ENCODE peak calls at places on chromosomes 5 and 9, in six cellular contexts. One of them, this sample, is unnamed.

GRCh38 chr5:155402927-155403645 is 389.5 kb downstream of the KIF4B start:
- DNase-seq in NT2/D1: no peak
- DNase-seq in left ventricle myocardium superior: no peak
- DNase-seq in amygdala: no peak
- DNase-seq in M059J: peak
- DNase-seq in lung: no peak
- DNase-seq in this sample: no peak

GRCh38 chr9:100601216-100601615 is 23.3 kb downstream of the CAVIN4 start:
- DNase-seq in NT2/D1: peak
- DNase-seq in left ventricle myocardium superior: no peak
- DNase-seq in amygdala: peak
- DNase-seq in M059J: peak
- DNase-seq in lung: peak
- DNase-seq in this sample: peak

GRCh38 chr5:111945535-111945934 is 188.5 kb upstream of the NREP start:
- DNase-seq in NT2/D1: no peak
- DNase-seq in left ventricle myocardium superior: no peak
- DNase-seq in amygdala: no peak
- DNase-seq in M059J: no peak
- DNase-seq in lung: no peak
- DNase-seq in this sample: no peak

GRCh38 chr9:93086445-93087224 is 9.4 kb upstream of the CARD19 start:
- DNase-seq in NT2/D1: no peak
- DNase-seq in left ventricle myocardium superior: no peak
- DNase-seq in amygdala: no peak
- DNase-seq in M059J: no peak
- DNase-seq in lung: no peak
- DNase-seq in this sample: peak

GRCh38 chr5:55226027-55226933 is 835 bp downstream of the MCIDAS start:
- DNase-seq in NT2/D1: no peak
- DNase-seq in left ventricle myocardium superior: no peak
- DNase-seq in amygdala: no peak
- DNase-seq in M059J: peak
- DNase-seq in lung: no peak
- DNase-seq in this sample: peak

GRCh38 chr9:37669232-37669631 is 18.5 kb downstream of the FRMPD1 start:
- DNase-seq in NT2/D1: no peak
- DNase-seq in left ventricle myocardium superior: no peak
- DNase-seq in amygdala: no peak
- DNase-seq in M059J: peak
- DNase-seq in lung: no peak
- DNase-seq in this sample: no peak

GRCh38 chr9:110140276-110140675 is 67.7 kb downstream of the C9orf152 start:
- DNase-seq in NT2/D1: no peak
- DNase-seq in left ventricle myocardium superior: no peak
- DNase-seq in amygdala: no peak
- DNase-seq in M059J: peak
- DNase-seq in lung: no peak
- DNase-seq in this sample: no peak

GRCh38 chr5:179288809-179289185 is 56.5 kb downstream of the ADAMTS2 start:
- DNase-seq in NT2/D1: no peak
- DNase-seq in left ventricle myocardium superior: peak
- DNase-seq in amygdala: no peak
- DNase-seq in M059J: no peak
- DNase-seq in lung: no peak
- DNase-seq in this sample: no peak

GRCh38 chr5:113495402-113495801 is 7.1 kb upstream of the MCC start:
- DNase-seq in NT2/D1: no peak
- DNase-seq in left ventricle myocardium superior: no peak
- DNase-seq in amygdala: no peak
- DNase-seq in M059J: peak
- DNase-seq in lung: no peak
- DNase-seq in this sample: no peak

GRCh38 chr5:113162770-113163169 is 186.2 kb downstream of the DCP2 start:
- DNase-seq in NT2/D1: no peak
- DNase-seq in left ventricle myocardium superior: no peak
- DNase-seq in amygdala: no peak
- DNase-seq in M059J: peak
- DNase-seq in lung: no peak
- DNase-seq in this sample: no peak

GRCh38 chr5:143084452-143084851 is 314.3 kb downstream of the ARHGAP26 start:
- DNase-seq in NT2/D1: no peak
- DNase-seq in left ventricle myocardium superior: no peak
- DNase-seq in amygdala: no peak
- DNase-seq in M059J: no peak
- DNase-seq in lung: no peak
- DNase-seq in this sample: no peak

GRCh38 chr5:172585114-172585513 is 55.9 kb upstream of the NEURL1B start:
- DNase-seq in NT2/D1: no peak
- DNase-seq in left ventricle myocardium superior: no peak
- DNase-seq in amygdala: no peak
- DNase-seq in M059J: no peak
- DNase-seq in lung: no peak
- DNase-seq in this sample: no peak

GRCh38 chr5:83407931-83408330 is 63.6 kb upstream of the VCAN start:
- DNase-seq in NT2/D1: no peak
- DNase-seq in left ventricle myocardium superior: no peak
- DNase-seq in amygdala: no peak
- DNase-seq in M059J: no peak
- DNase-seq in lung: no peak
- DNase-seq in this sample: no peak

GRCh38 chr5:155983954-155984353 is 343.0 kb upstream of the SGCD start:
- DNase-seq in NT2/D1: no peak
- DNase-seq in left ventricle myocardium superior: no peak
- DNase-seq in amygdala: no peak
- DNase-seq in M059J: no peak
- DNase-seq in lung: no peak
- DNase-seq in this sample: no peak

GRCh38 chr5:132807163-132807838 is 5.8 kb upstream of the SOWAHA start:
- DNase-seq in NT2/D1: no peak
- DNase-seq in left ventricle myocardium superior: no peak
- DNase-seq in amygdala: peak
- DNase-seq in M059J: peak
- DNase-seq in lung: no peak
- DNase-seq in this sample: no peak

This sample was measured in D341Med.